ENCODE peak calls at places on chromosomes 13 and 19, in seven cellular contexts. P is NB4; Z is kidney epithelial cell; E is retinal pigment epithelial cell; F is CD8-positive, alpha-beta T cell; V is mammary epithelial cell; B is lower lobe of right lung. Y is an unnamed sample.

GRCh38 chr19:14555918-14556661 is 15.8 kb downstream of the NDUFB7 start:
- DNase-seq in B (no peak), P (no peak), F (peak; percentile 30), E (no peak), Z (no peak), V (peak; percentile 82), Y (no peak)

GRCh38 chr19:7823902-7824301 is 6.1 kb upstream of the EVI5L start:
- DNase-seq in V (no peak), F (no peak), Z (no peak), P (no peak), E (no peak), B (no peak), Y (no peak)

GRCh38 chr19:4732680-4733114 is 9.1 kb upstream of the DPP9 start:
- DNase-seq in Z (no peak), P (peak; percentile 69), V (peak; percentile 43), F (peak; percentile 45), B (no peak), E (no peak), Y (no peak)

GRCh38 chr13:24270639-24271131 is 38.7 kb upstream of the C1QTNF9 start:
- DNase-seq in V (peak; percentile 28), Z (no peak), P (peak; percentile 68), F (peak; percentile 65), E (peak; percentile 33), B (peak; percentile 83), Y (no peak)

GRCh38 chr13:29852464-29853054 is 2.1 kb upstream of the UBL3 start:
- DNase-seq in P (no peak), V (no peak), E (no peak), Z (no peak), B (no peak), F (no peak), Y (no peak)

GRCh38 chr19:45817010-45817724 is 2.1 kb upstream of the RSPH6A start:
- DNase-seq in B (peak; percentile 96), Z (peak; percentile 75), E (peak; percentile 58), V (peak; percentile 75), P (peak; percentile 98), F (peak; percentile 98), Y (peak; percentile 38)

GRCh38 chr19:18839465-18840287 is 7.9 kb downstream of the UPF1 start:
- DNase-seq in E (no peak), V (no peak), B (no peak), Z (no peak), F (no peak), P (no peak), Y (no peak)

GRCh38 chr13:105442941-105443340 is 1092.5 kb downstream of the EFNB2 start:
- DNase-seq in B (no peak), V (peak; percentile 99), F (no peak), Z (peak; percentile 99), E (peak; percentile 99), P (no peak), Y (peak; percentile 96)

GRCh38 chr13:93140912-93141311 is 85.7 kb upstream of the GPC6 start:
- DNase-seq in V (no peak), F (no peak), B (no peak), E (no peak), Z (no peak), P (no peak), Y (no peak)

GRCh38 chr19:10669246-10669645 is 15.1 kb downstream of the ILF3 start:
- DNase-seq in Z (no peak), V (no peak), E (no peak), F (no peak), P (no peak), B (no peak), Y (no peak)

GRCh38 chr13:76711515-76712182 is 174.6 kb downstream of the KCTD12 start:
- DNase-seq in Z (no peak), F (no peak), B (no peak), P (peak; percentile 28), E (peak; percentile 92), V (peak; percentile 47), Y (peak; percentile 80)

GRCh38 chr19:32317045-32317444 is 28.4 kb upstream of the ZNF507 start:
- DNase-seq in E (no peak), Z (no peak), V (no peak), P (no peak), F (no peak), B (no peak), Y (no peak)

GRCh38 chr19:1402411-1403070 is 1.2 kb upstream of the GAMT start:
- DNase-seq in F (no peak), V (peak; percentile 63), B (no peak), P (no peak), Z (no peak), E (no peak), Y (no peak)

GRCh38 chr19:5949792-5950305 is 28.1 kb downstream of the RANBP3 start:
- DNase-seq in P (no peak), V (no peak), E (no peak), Z (no peak), B (peak; percentile 86), F (peak; percentile 46), Y (no peak)

GRCh38 chr19:45668342-45668871 is 386 bp downstream of the GIPR start:
- DNase-seq in Z (no peak), P (peak; percentile 29), F (peak; percentile 41), V (no peak), E (no peak), B (no peak), Y (no peak)

GRCh38 chr13:46181799-46182490 is at the start of gene LCP1:
- DNase-seq in Z (no peak), B (no peak), E (no peak), V (peak; percentile 10), P (peak; percentile 93), F (peak; percentile 78), Y (no peak)

GRCh38 chr19:49347835-49348234 is 12.6 kb downstream of the CD37 start:
- DNase-seq in F (no peak), E (no peak), V (peak; percentile 67), Z (no peak), P (peak; percentile 35), B (no peak), Y (peak; percentile 44)

GRCh38 chr19:43675269-43675879 is 5.4 kb upstream of the PLAUR start:
- DNase-seq in V (peak; percentile 100), B (no peak), F (no peak), E (peak; percentile 59), P (no peak), Z (peak; percentile 77), Y (no peak)

GRCh38 chr19:50909240-50910070 is 1.7 kb downstream of the KLK4 start:
- DNase-seq in B (peak; percentile 59), F (no peak), Z (no peak), E (no peak), P (peak; percentile 33), V (peak; percentile 39), Y (no peak)

GRCh38 chr13:113665582-113666323 is 1.3 kb upstream of the GRK1 start:
- DNase-seq in P (no peak), Z (no peak), E (no peak), V (no peak), F (no peak), B (peak; percentile 29), Y (no peak)

GRCh38 chr13:85525411-85525810 is 273.8 kb downstream of the SLITRK6 start:
- DNase-seq in Z (no peak), B (no peak), F (no peak), P (no peak), V (no peak), E (no peak), Y (no peak)

GRCh38 chr13:37058801-37059135 is 720 bp downstream of the SUPT20H start:
- DNase-seq in P (peak; percentile 54), B (no peak), E (peak; percentile 4), F (peak; percentile 44), Z (no peak), V (no peak), Y (no peak)

GRCh38 chr19:12715929-12716328 is 7.8 kb downstream of the TNPO2 start:
- DNase-seq in V (no peak), Z (no peak), F (no peak), B (no peak), E (no peak), P (no peak), Y (no peak)

GRCh38 chr19:5397804-5398692 is 57.2 kb upstream of the ZNRF4 start:
- DNase-seq in B (no peak), E (no peak), P (no peak), Z (no peak), V (no peak), F (no peak), Y (no peak)

GRCh38 chr13:109628251-109628699 is 158.1 kb downstream of the IRS2 start:
- DNase-seq in F (no peak), Z (peak; percentile 25), E (peak; percentile 38), P (no peak), V (peak; percentile 74), B (no peak), Y (peak; percentile 50)

GRCh38 chr19:58349590-58349989 is 3.7 kb downstream of the A1BG start:
- DNase-seq in E (no peak), Z (no peak), F (no peak), B (no peak), P (no peak), V (no peak), Y (no peak)
- H3K4me3 ChIP-seq in E (no peak overlapping the region), Z (no peak overlapping the region), F (no peak overlapping the region), B (no peak overlapping the region), P (no peak overlapping the region), V (no peak overlapping the region), Y (no peak overlapping the region)

GRCh38 chr19:47266401-47266885 is 8.2 kb upstream of the INAFM1 start:
- DNase-seq in F (no peak), B (no peak), P (no peak), V (no peak), E (no peak), Z (no peak), Y (no peak)

GRCh38 chr19:47270408-47270807 is 4.3 kb upstream of the INAFM1 start:
- DNase-seq in E (no peak), F (no peak), Z (no peak), V (no peak), P (no peak), B (no peak), Y (no peak)

GRCh38 chr19:47267350-47267759 is 7.3 kb upstream of the INAFM1 start:
- DNase-seq in F (no peak), E (no peak), Z (no peak), P (no peak), V (no peak), B (no peak), Y (no peak)

GRCh38 chr19:47269596-47269995 is 5.1 kb upstream of the INAFM1 start:
- DNase-seq in Z (no peak), V (no peak), E (no peak), B (no peak), F (no peak), P (no peak), Y (no peak)

GRCh38 chr19:47268028-47268427 is 6.7 kb upstream of the INAFM1 start:
- DNase-seq in E (no peak), B (no peak), Z (no peak), F (no peak), P (no peak), V (no peak), Y (no peak)
- TF ChIP-seq CTCF in E (no peak), B (no peak), Z (no peak), F (no peak), P (no peak), V (no peak), Y (no peak)

GRCh38 chr19:38830039-38830733 is 1.4 kb downstream of the ECH1 start:
- DNase-seq in P (no peak), E (no peak), F (no peak), Z (no peak), V (no peak), B (no peak), Y (no peak)
- H3K4me3 ChIP-seq in P (no peak overlapping the region), E (no peak overlapping the region), F (no peak overlapping the region), Z (no peak overlapping the region), V (no peak overlapping the region), B (peak overlapping the region; percentile 71), Y (no peak overlapping the region)

DNA sequence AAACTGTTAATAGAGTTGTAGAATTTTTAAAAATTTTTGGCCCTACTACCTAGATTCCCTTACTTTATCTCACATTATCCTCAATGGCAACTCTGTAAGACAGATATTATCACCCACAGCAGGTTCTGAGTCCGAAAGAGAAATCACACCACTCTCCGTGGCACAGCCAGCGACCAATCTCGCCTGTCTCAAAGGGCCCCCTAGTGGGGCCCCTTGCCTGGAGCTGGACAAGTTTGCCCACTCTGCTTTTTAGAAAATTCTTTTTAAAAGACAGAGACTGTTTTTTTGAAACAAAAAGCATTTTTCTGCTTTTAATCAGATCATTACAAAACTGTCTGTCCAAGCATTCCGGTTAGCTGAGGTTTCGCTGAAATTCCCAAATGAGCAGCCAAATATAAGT is 21.7 kb downstream of the PHF11 start:
- DNase-seq in Z (no peak), B (no peak), P (peak; percentile 24), V (no peak), E (no peak), F (no peak), Y (no peak)
- TF ChIP-seq CTCF in Z (peak; percentile 31), B (peak; percentile 33), P (no peak), V (no peak), E (peak; percentile 52), F (peak; percentile 26), Y (no peak)

Y was measured in AG04449.